ENCODE peak calls at places on chromosomes 16 and 17, in nine cellular contexts. One of them, this sample, is unnamed.

GRCh38 chr16:85027968-85028637 is 508 bp downstream of the KIAA0513 start:
- DNase-seq in Caco-2: no peak
- DNase-seq in WTC11: no peak
- DNase-seq in astrocyte of the spinal cord: no peak
- DNase-seq in D721Med: no peak
- DNase-seq in NCI-H345: no peak
- DNase-seq in activated T-cell treated with anti-CD3 and anti-CD28 coated beads for 1 hour: no peak
- DNase-seq in hippocampal formation: no peak
- DNase-seq in CD8-positive, alpha-beta memory T cell: no peak
- DNase-seq in this sample: no peak

GRCh38 chr17:80328620-80329380 is 68.1 kb downstream of the RNF213 start:
- DNase-seq in Caco-2: no peak
- DNase-seq in WTC11: no peak
- DNase-seq in astrocyte of the spinal cord: no peak
- DNase-seq in D721Med: no peak
- DNase-seq in NCI-H345: no peak
- DNase-seq in activated T-cell treated with anti-CD3 and anti-CD28 coated beads for 1 hour: no peak
- DNase-seq in hippocampal formation: no peak
- DNase-seq in CD8-positive, alpha-beta memory T cell: no peak
- DNase-seq in this sample: peak; percentile 59

GRCh38 chr17:12078791-12079190 is 58.1 kb downstream of the MAP2K4 start:
- DNase-seq in Caco-2: no peak
- DNase-seq in WTC11: no peak
- DNase-seq in astrocyte of the spinal cord: peak; percentile 89
- DNase-seq in D721Med: no peak
- DNase-seq in NCI-H345: no peak
- DNase-seq in activated T-cell treated with anti-CD3 and anti-CD28 coated beads for 1 hour: no peak
- DNase-seq in hippocampal formation: no peak
- DNase-seq in CD8-positive, alpha-beta memory T cell: no peak
- DNase-seq in this sample: no peak

GRCh38 chr17:8994319-8994718 is 27.0 kb upstream of the NTN1 start:
- DNase-seq in Caco-2: peak; percentile 47
- DNase-seq in WTC11: peak; percentile 93
- DNase-seq in astrocyte of the spinal cord: peak; percentile 32
- DNase-seq in D721Med: no peak
- DNase-seq in NCI-H345: no peak
- DNase-seq in activated T-cell treated with anti-CD3 and anti-CD28 coated beads for 1 hour: peak; percentile 45
- DNase-seq in hippocampal formation: peak; percentile 6
- DNase-seq in CD8-positive, alpha-beta memory T cell: peak; percentile 32
- DNase-seq in this sample: peak; percentile 85

GRCh38 chr17:21272881-21273839 is 11.4 kb upstream of the MAP2K3 start:
- DNase-seq in Caco-2: no peak
- DNase-seq in WTC11: no peak
- DNase-seq in astrocyte of the spinal cord: no peak
- DNase-seq in D721Med: no peak
- DNase-seq in NCI-H345: no peak
- DNase-seq in activated T-cell treated with anti-CD3 and anti-CD28 coated beads for 1 hour: no peak
- DNase-seq in hippocampal formation: no peak
- DNase-seq in CD8-positive, alpha-beta memory T cell: no peak
- DNase-seq in this sample: no peak

GRCh38 chr16:9134739-9135138 is 43.3 kb downstream of the HAPSTR1 start:
- DNase-seq in Caco-2: peak; percentile 53
- DNase-seq in WTC11: peak; percentile 80
- DNase-seq in astrocyte of the spinal cord: peak; percentile 40
- DNase-seq in D721Med: no peak
- DNase-seq in NCI-H345: peak; percentile 36
- DNase-seq in activated T-cell treated with anti-CD3 and anti-CD28 coated beads for 1 hour: peak; percentile 38
- DNase-seq in hippocampal formation: no peak
- DNase-seq in CD8-positive, alpha-beta memory T cell: peak; percentile 51
- DNase-seq in this sample: peak; percentile 82

GRCh38 chr16:54630284-54630967 is 300.2 kb upstream of the IRX5 start:
- DNase-seq in Caco-2: no peak
- DNase-seq in WTC11: no peak
- DNase-seq in astrocyte of the spinal cord: no peak
- DNase-seq in D721Med: no peak
- DNase-seq in NCI-H345: no peak
- DNase-seq in activated T-cell treated with anti-CD3 and anti-CD28 coated beads for 1 hour: no peak
- DNase-seq in hippocampal formation: no peak
- DNase-seq in CD8-positive, alpha-beta memory T cell: no peak
- DNase-seq in this sample: no peak

GRCh38 chr17:57612202-57613071 is 132.7 kb downstream of the CCDC182 start:
- DNase-seq in Caco-2: peak; percentile 34
- DNase-seq in WTC11: peak; percentile 41
- DNase-seq in astrocyte of the spinal cord: no peak
- DNase-seq in D721Med: no peak
- DNase-seq in NCI-H345: peak; percentile 16
- DNase-seq in activated T-cell treated with anti-CD3 and anti-CD28 coated beads for 1 hour: no peak
- DNase-seq in hippocampal formation: no peak
- DNase-seq in CD8-positive, alpha-beta memory T cell: peak; percentile 31
- DNase-seq in this sample: no peak

GRCh38 chr16:180101-180920 is at the start of gene HBQ1:
- DNase-seq in Caco-2: no peak
- DNase-seq in WTC11: peak; percentile 60
- DNase-seq in astrocyte of the spinal cord: peak; percentile 11
- DNase-seq in D721Med: peak; percentile 91
- DNase-seq in NCI-H345: peak; percentile 28
- DNase-seq in activated T-cell treated with anti-CD3 and anti-CD28 coated beads for 1 hour: peak; percentile 22
- DNase-seq in hippocampal formation: no peak
- DNase-seq in CD8-positive, alpha-beta memory T cell: peak; percentile 44
- DNase-seq in this sample: peak; percentile 73

GRCh38 chr17:47882247-47882646 is 13.8 kb upstream of the SP2 start:
- DNase-seq in Caco-2: no peak
- DNase-seq in WTC11: no peak
- DNase-seq in astrocyte of the spinal cord: no peak
- DNase-seq in D721Med: no peak
- DNase-seq in NCI-H345: no peak
- DNase-seq in activated T-cell treated with anti-CD3 and anti-CD28 coated beads for 1 hour: no peak
- DNase-seq in hippocampal formation: no peak
- DNase-seq in CD8-positive, alpha-beta memory T cell: no peak
- DNase-seq in this sample: no peak

GRCh38 chr16:27436921-27437650 is 35.1 kb downstream of the IL21R start:
- DNase-seq in Caco-2: no peak
- DNase-seq in WTC11: no peak
- DNase-seq in astrocyte of the spinal cord: no peak
- DNase-seq in D721Med: no peak
- DNase-seq in NCI-H345: no peak
- DNase-seq in activated T-cell treated with anti-CD3 and anti-CD28 coated beads for 1 hour: no peak
- DNase-seq in hippocampal formation: no peak
- DNase-seq in CD8-positive, alpha-beta memory T cell: no peak
- DNase-seq in this sample: peak; percentile 49

GRCh38 chr16:85445779-85446222 is 167.3 kb upstream of the GSE1 start:
- DNase-seq in Caco-2: no peak
- DNase-seq in WTC11: no peak
- DNase-seq in astrocyte of the spinal cord: no peak
- DNase-seq in D721Med: no peak
- DNase-seq in NCI-H345: peak; percentile 43
- DNase-seq in activated T-cell treated with anti-CD3 and anti-CD28 coated beads for 1 hour: no peak
- DNase-seq in hippocampal formation: no peak
- DNase-seq in CD8-positive, alpha-beta memory T cell: no peak
- DNase-seq in this sample: no peak

GRCh38 chr16:56576585-56577299 is 11.9 kb downstream of the MT4 start:
- DNase-seq in Caco-2: peak; percentile 85
- DNase-seq in WTC11: peak; percentile 90
- DNase-seq in astrocyte of the spinal cord: peak; percentile 45
- DNase-seq in D721Med: no peak
- DNase-seq in NCI-H345: peak; percentile 55
- DNase-seq in activated T-cell treated with anti-CD3 and anti-CD28 coated beads for 1 hour: peak; percentile 90
- DNase-seq in hippocampal formation: no peak
- DNase-seq in CD8-positive, alpha-beta memory T cell: peak; percentile 88
- DNase-seq in this sample: peak; percentile 95

GRCh38 chr17:39981207-39982068 is 831 bp downstream of the PSMD3 start:
- DNase-seq in Caco-2: no peak
- DNase-seq in WTC11: no peak
- DNase-seq in astrocyte of the spinal cord: peak; percentile 2
- DNase-seq in D721Med: no peak
- DNase-seq in NCI-H345: no peak
- DNase-seq in activated T-cell treated with anti-CD3 and anti-CD28 coated beads for 1 hour: no peak
- DNase-seq in hippocampal formation: no peak
- DNase-seq in CD8-positive, alpha-beta memory T cell: no peak
- DNase-seq in this sample: no peak

GRCh38 chr16:3808308-3809063 is 72.0 kb downstream of the CREBBP start:
- DNase-seq in Caco-2: no peak
- DNase-seq in WTC11: no peak
- DNase-seq in astrocyte of the spinal cord: no peak
- DNase-seq in D721Med: no peak
- DNase-seq in NCI-H345: no peak
- DNase-seq in activated T-cell treated with anti-CD3 and anti-CD28 coated beads for 1 hour: no peak
- DNase-seq in hippocampal formation: no peak
- DNase-seq in CD8-positive, alpha-beta memory T cell: no peak
- DNase-seq in this sample: no peak

GRCh38 chr16:70162041-70162451 is 11.5 kb upstream of the CLEC18C start:
- DNase-seq in Caco-2: no peak
- DNase-seq in WTC11: no peak
- DNase-seq in astrocyte of the spinal cord: peak; percentile 59
- DNase-seq in D721Med: peak; percentile 4
- DNase-seq in NCI-H345: no peak
- DNase-seq in activated T-cell treated with anti-CD3 and anti-CD28 coated beads for 1 hour: no peak
- DNase-seq in hippocampal formation: no peak
- DNase-seq in CD8-positive, alpha-beta memory T cell: no peak
- DNase-seq in this sample: no peak

GRCh38 chr16:89560413-89561194 is at the start of gene RPL13:
- DNase-seq in Caco-2: peak; percentile 96
- DNase-seq in WTC11: peak; percentile 92
- DNase-seq in astrocyte of the spinal cord: peak; percentile 97
- DNase-seq in D721Med: peak; percentile 81
- DNase-seq in NCI-H345: peak; percentile 92
- DNase-seq in activated T-cell treated with anti-CD3 and anti-CD28 coated beads for 1 hour: peak; percentile 87
- DNase-seq in hippocampal formation: peak; percentile 93
- DNase-seq in CD8-positive, alpha-beta memory T cell: peak; percentile 91
- DNase-seq in this sample: peak; percentile 97

GRCh38 chr16:57371494-57372371 is 557 bp upstream of the CX3CL1 start:
- DNase-seq in Caco-2: no peak
- DNase-seq in WTC11: no peak
- DNase-seq in astrocyte of the spinal cord: no peak
- DNase-seq in D721Med: no peak
- DNase-seq in NCI-H345: no peak
- DNase-seq in activated T-cell treated with anti-CD3 and anti-CD28 coated beads for 1 hour: no peak
- DNase-seq in hippocampal formation: no peak
- DNase-seq in CD8-positive, alpha-beta memory T cell: no peak
- DNase-seq in this sample: no peak

GRCh38 chr17:75370288-75370687 is 35.2 kb downstream of the GRB2 start:
- DNase-seq in Caco-2: no peak
- DNase-seq in WTC11: no peak
- DNase-seq in astrocyte of the spinal cord: no peak
- DNase-seq in D721Med: no peak
- DNase-seq in NCI-H345: no peak
- DNase-seq in activated T-cell treated with anti-CD3 and anti-CD28 coated beads for 1 hour: no peak
- DNase-seq in hippocampal formation: peak; percentile 38
- DNase-seq in CD8-positive, alpha-beta memory T cell: no peak
- DNase-seq in this sample: no peak

GRCh38 chr17:9576521-9577401 is at the start of gene CFAP52:
- DNase-seq in Caco-2: peak; percentile 74
- DNase-seq in WTC11: peak; percentile 85
- DNase-seq in astrocyte of the spinal cord: peak; percentile 79
- DNase-seq in D721Med: no peak
- DNase-seq in NCI-H345: peak; percentile 76
- DNase-seq in activated T-cell treated with anti-CD3 and anti-CD28 coated beads for 1 hour: peak; percentile 61
- DNase-seq in hippocampal formation: peak; percentile 64
- DNase-seq in CD8-positive, alpha-beta memory T cell: peak; percentile 72
- DNase-seq in this sample: peak; percentile 92

GRCh38 chr16:64791756-64792155 is 330.1 kb downstream of the CDH11 start:
- DNase-seq in Caco-2: no peak
- DNase-seq in WTC11: no peak
- DNase-seq in astrocyte of the spinal cord: peak; percentile 4
- DNase-seq in D721Med: no peak
- DNase-seq in NCI-H345: no peak
- DNase-seq in activated T-cell treated with anti-CD3 and anti-CD28 coated beads for 1 hour: no peak
- DNase-seq in hippocampal formation: no peak
- DNase-seq in CD8-positive, alpha-beta memory T cell: no peak
- DNase-seq in this sample: no peak

GRCh38 chr16:30382398-30383015 is at the start of gene SEPTIN1:
- DNase-seq in Caco-2: no peak
- DNase-seq in WTC11: no peak
- DNase-seq in astrocyte of the spinal cord: no peak
- DNase-seq in D721Med: no peak
- DNase-seq in NCI-H345: no peak
- DNase-seq in activated T-cell treated with anti-CD3 and anti-CD28 coated beads for 1 hour: peak; percentile 67
- DNase-seq in hippocampal formation: no peak
- DNase-seq in CD8-positive, alpha-beta memory T cell: peak; percentile 86
- DNase-seq in this sample: peak; percentile 92

GRCh38 chr17:79651266-79651665 is 40.4 kb upstream of the RBFOX3 start:
- DNase-seq in Caco-2: no peak
- DNase-seq in WTC11: no peak
- DNase-seq in astrocyte of the spinal cord: no peak
- DNase-seq in D721Med: no peak
- DNase-seq in NCI-H345: no peak
- DNase-seq in activated T-cell treated with anti-CD3 and anti-CD28 coated beads for 1 hour: no peak
- DNase-seq in hippocampal formation: no peak
- DNase-seq in CD8-positive, alpha-beta memory T cell: no peak
- DNase-seq in this sample: no peak

GRCh38 chr17:60151355-60151754 is 1.6 kb downstream of the CA4 start:
- DNase-seq in Caco-2: no peak
- DNase-seq in WTC11: no peak
- DNase-seq in astrocyte of the spinal cord: no peak
- DNase-seq in D721Med: no peak
- DNase-seq in NCI-H345: no peak
- DNase-seq in activated T-cell treated with anti-CD3 and anti-CD28 coated beads for 1 hour: no peak
- DNase-seq in hippocampal formation: no peak
- DNase-seq in CD8-positive, alpha-beta memory T cell: no peak
- DNase-seq in this sample: no peak

GRCh38 chr17:71902931-71903506 is 217.8 kb upstream of the SOX9 start:
- DNase-seq in Caco-2: no peak
- DNase-seq in WTC11: no peak
- DNase-seq in astrocyte of the spinal cord: peak; percentile 43
- DNase-seq in D721Med: no peak
- DNase-seq in NCI-H345: no peak
- DNase-seq in activated T-cell treated with anti-CD3 and anti-CD28 coated beads for 1 hour: no peak
- DNase-seq in hippocampal formation: no peak
- DNase-seq in CD8-positive, alpha-beta memory T cell: no peak
- DNase-seq in this sample: no peak